ENCODE peak calls at places on chromosome 16, in seven cellular contexts. Y, J, Z, H, S, Q and L are unnamed samples.
A peak's percentile ranks its signal among the peaks of the same experiment; 100 is the strongest.

GRCh38 chr16:72992142-72992601 is 55.8 kb downstream of the ZFHX3 start:
- DNase-seq in Y (peak; percentile 88), J (no peak), Z (no peak), H (peak; percentile 57), S (no peak), Q (no peak), L (peak; percentile 70)

GRCh38 chr16:35255186-35255803 is 1795.9 kb downstream of the TP53TG3F start:
- DNase-seq in Y (no peak), J (no peak), Z (no peak), H (no peak), S (no peak), Q (no peak), L (no peak)

GRCh38 chr16:87416826-87417471 is 24.8 kb downstream of the MAP1LC3B start:
- DNase-seq in Y (no peak), J (no peak), Z (peak; percentile 23), H (no peak), S (no peak), Q (no peak), L (no peak)

GRCh38 chr16:10876799-10877341 is at the start of gene CIITA:
- DNase-seq in Y (no peak), J (no peak), Z (peak; percentile 31), H (peak; percentile 55), S (peak; percentile 65), Q (peak; percentile 97), L (no peak)

GRCh38 chr16:65965632-65966031 is 400.9 kb upstream of the CDH5 start:
- DNase-seq in Y (no peak), J (no peak), Z (no peak), H (no peak), S (no peak), Q (no peak), L (no peak)

GRCh38 chr16:31502981-31503380 is 5.2 kb downstream of the RUSF1 start:
- DNase-seq in Y (no peak), J (no peak), Z (no peak), H (no peak), S (no peak), Q (no peak), L (no peak)

GRCh38 chr16:77212736-77213541 is 13.7 kb downstream of the SYCE1L start:
- DNase-seq in Y (peak; percentile 73), J (peak; percentile 40), Z (peak; percentile 68), H (peak; percentile 84), S (peak; percentile 53), Q (peak; percentile 47), L (no peak)

GRCh38 chr16:79213214-79213613 is 387.3 kb downstream of the MAF start:
- DNase-seq in Y (no peak), J (no peak), Z (no peak), H (no peak), S (no peak), Q (no peak), L (no peak)

GRCh38 chr16:20865420-20866126 is 34.6 kb downstream of the DCUN1D3 start:
- DNase-seq in Y (no peak), J (no peak), Z (no peak), H (no peak), S (no peak), Q (peak; percentile 85), L (no peak)

GRCh38 chr16:6695666-6696065 is 637.0 kb upstream of the RBFOX1 start:
- DNase-seq in Y (no peak), J (no peak), Z (no peak), H (no peak), S (no peak), Q (no peak), L (no peak)

GRCh38 chr16:51164167-51164566 is 13.1 kb upstream of the SALL1 start:
- DNase-seq in Y (no peak), J (no peak), Z (no peak), H (no peak), S (no peak), Q (no peak), L (no peak)

GRCh38 chr16:84253173-84253572 is 13.4 kb upstream of the KCNG4 start:
- DNase-seq in Y (no peak), J (no peak), Z (no peak), H (no peak), S (no peak), Q (no peak), L (no peak)

GRCh38 chr16:27328937-27329336 is 15.2 kb downstream of the IL4R start:
- DNase-seq in Y (no peak), J (no peak), Z (no peak), H (no peak), S (no peak), Q (no peak), L (no peak)

GRCh38 chr16:57341441-57342303 is 16.9 kb upstream of the CCL22 start:
- DNase-seq in Y (no peak), J (no peak), Z (no peak), H (no peak), S (no peak), Q (peak; percentile 100), L (no peak)

DNA sequence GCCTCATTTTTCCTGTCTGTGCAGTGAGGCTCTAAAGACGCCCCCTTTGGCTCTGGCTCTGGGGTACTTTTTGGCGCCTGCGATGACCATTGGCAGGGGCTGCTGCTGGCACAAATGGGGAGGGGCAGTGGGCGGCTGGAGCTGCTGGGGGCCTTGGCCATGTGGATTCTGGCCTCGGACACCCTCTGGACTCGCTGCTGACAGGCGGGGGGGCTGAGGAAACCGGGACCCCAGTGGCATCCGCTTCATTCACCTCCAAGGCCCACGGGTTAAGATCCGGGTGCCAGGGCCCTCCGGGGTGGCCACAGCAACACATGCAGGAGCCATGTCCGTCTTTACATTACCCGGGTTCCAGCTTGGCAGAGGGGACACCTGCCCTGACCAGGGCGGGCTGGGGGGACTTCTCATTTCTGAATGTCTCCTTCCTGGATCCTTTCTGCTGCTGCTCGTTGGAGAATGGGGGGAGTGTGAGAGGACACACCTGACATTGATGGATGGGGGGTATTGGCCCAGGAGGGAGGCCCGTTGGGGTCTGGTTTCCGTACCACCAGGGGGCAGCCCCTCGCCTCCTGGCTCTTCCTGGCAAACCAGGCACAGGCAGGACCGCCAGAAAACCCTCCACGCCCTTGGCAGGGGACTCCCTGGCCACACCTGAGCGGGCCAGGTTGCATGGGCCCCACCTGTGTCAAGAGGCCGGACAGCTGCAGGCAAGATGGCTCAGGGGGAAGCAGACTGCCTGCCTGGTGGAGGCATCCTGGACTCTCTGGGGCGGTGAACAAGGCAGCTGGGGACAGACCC is 21.8 kb downstream of the GSE1 start:
- DNase-seq in Y (no peak), J (no peak), Z (no peak), H (peak; percentile 63), S (no peak), Q (no peak), L (no peak)
- H3K4me1 ChIP-seq in Y (no peaks in the 10 kb centered on the region), J (no peaks in the 10 kb centered on the region), Z (no peaks in the 10 kb centered on the region), H (peaks cover 4% of the 10 kb centered on the region), S (peaks cover 58% of the 10 kb centered on the region), Q (peaks cover 31% of the 10 kb centered on the region), L (peaks cover 34% of the 10 kb centered on the region)

GRCh38 chr16:49348408-49349176 is 25.0 kb upstream of the C16orf78 start:
- DNase-seq in Y (peak; percentile 48), J (no peak), Z (no peak), H (peak; percentile 68), S (no peak), Q (no peak), L (no peak)
- H3K27me3 ChIP-seq in Y (no peaks in the 10 kb centered on the region), J (no peaks in the 10 kb centered on the region), Z (no peaks in the 10 kb centered on the region), H (no peaks in the 10 kb centered on the region), S (peaks cover 51% of the 10 kb centered on the region), Q (no peaks in the 10 kb centered on the region), L (no peaks in the 10 kb centered on the region)

GRCh38 chr16:89912143-89912542 is 6.5 kb upstream of the MC1R start:
- DNase-seq in Y (no peak), J (no peak), Z (no peak), H (no peak), S (no peak), Q (no peak), L (no peak)
- H3K4me1 ChIP-seq in Y (no peaks in the 10 kb centered on the region), J (peaks cover 8% of the 10 kb centered on the region), Z (peaks cover 5% of the 10 kb centered on the region), H (peaks cover 4% of the 10 kb centered on the region), S (peaks cover 13% of the 10 kb centered on the region), Q (peaks cover 6% of the 10 kb centered on the region), L (peaks cover 10% of the 10 kb centered on the region)

DNA sequence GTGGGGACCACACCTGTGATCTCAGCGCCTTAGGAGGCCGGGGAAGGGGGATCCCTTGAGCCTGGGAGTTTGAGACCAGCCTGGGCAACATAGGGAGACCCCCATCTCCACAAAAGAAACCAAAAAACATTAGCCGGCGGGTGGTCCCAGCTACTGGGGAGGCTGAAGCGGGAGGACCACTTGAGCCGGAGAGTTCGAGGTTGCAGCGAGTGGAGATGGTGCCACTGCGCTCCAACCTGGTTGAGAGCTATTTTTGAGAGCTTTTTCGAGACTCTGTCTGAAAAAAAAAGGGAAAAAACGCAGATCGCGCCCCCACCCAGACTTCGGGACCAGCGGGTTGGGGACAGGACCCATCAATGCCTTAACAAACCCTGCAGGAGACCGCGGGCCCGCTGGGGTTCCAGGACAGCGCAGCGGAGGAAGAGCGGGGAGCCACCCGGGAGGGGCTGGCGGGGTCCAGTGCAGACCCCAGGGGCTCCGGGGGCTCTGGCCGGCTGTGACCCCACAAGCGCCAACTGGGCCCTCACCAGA is 762 bp upstream of the BAIAP3 start:
- DNase-seq in Y (peak; percentile 45), J (no peak), Z (no peak), H (peak; percentile 39), S (no peak), Q (no peak), L (no peak)
- H3K27me3 ChIP-seq in Y (peaks cover 10% of the 10 kb centered on the region), J (peaks cover 23% of the 10 kb centered on the region), Z (peaks cover 17% of the 10 kb centered on the region), H (peaks cover 36% of the 10 kb centered on the region), S (peaks cover 39% of the 10 kb centered on the region), Q (peaks cover 28% of the 10 kb centered on the region), L (peaks cover 53% of the 10 kb centered on the region)

GRCh38 chr16:29813644-29814562 is 1.9 kb downstream of the PRRT2 start:
- DNase-seq in Y (no peak), J (no peak), Z (no peak), H (no peak), S (no peak), Q (no peak), L (no peak)

GRCh38 chr16:29814592-29814991 is 1.4 kb upstream of the PAGR1 start:
- DNase-seq in Y (no peak), J (no peak), Z (no peak), H (peak; percentile 36), S (no peak), Q (no peak), L (no peak)

GRCh38 chr16:29816694-29817441 is 916 bp downstream of the PAGR1 start:
- DNase-seq in Y (peak; percentile 80), J (no peak), Z (peak; percentile 54), H (peak; percentile 80), S (peak; percentile 69), Q (peak; percentile 69), L (no peak)

GRCh38 chr16:29815793-29816693 is at the start of gene PAGR1:
- DNase-seq in Y (peak; percentile 100), J (peak; percentile 98), Z (peak; percentile 99), H (peak; percentile 99), S (peak; percentile 98), Q (peak; percentile 99), L (peak; percentile 99)

GRCh38 chr16:29815032-29815721 is 775 bp upstream of the PAGR1 start:
- DNase-seq in Y (peak; percentile 59), J (no peak), Z (no peak), H (peak; percentile 71), S (no peak), Q (no peak), L (no peak)
- H3K4me1 ChIP-seq in Y (peaks cover 20% of the 10 kb centered on the region), J (peaks cover 54% of the 10 kb centered on the region), Z (peaks cover 71% of the 10 kb centered on the region), H (peaks cover 53% of the 10 kb centered on the region), S (peaks cover 74% of the 10 kb centered on the region), Q (peaks cover 43% of the 10 kb centered on the region), L (peaks cover 25% of the 10 kb centered on the region)